ENCODE peak calls at places on chromosomes 6 and 20, in six cellular contexts. D, Z, Q, F, I and U are unnamed samples.

GRCh38 chr20:5842465-5842864 is 92.3 kb downstream of the SHLD1 start:
- DNase-seq in D (no peak), Z (no peak), Q (no peak), F (no peak), I (no peak), U (no peak)

GRCh38 chr6:151493495-151494234 is at the start of gene CCDC170:
- DNase-seq in D (no peak), Z (peak), Q (peak), F (no peak), I (no peak), U (no peak)

GRCh38 chr6:95133578-95133977 is 443.8 kb upstream of the MANEA start:
- DNase-seq in D (no peak), Z (peak), Q (no peak), F (no peak), I (no peak), U (no peak)

GRCh38 chr6:167767715-167768107 is 59.0 kb upstream of the AFDN start:
- DNase-seq in D (no peak), Z (no peak), Q (no peak), F (no peak), I (no peak), U (no peak)

GRCh38 chr6:394641-395289 is 3.2 kb downstream of the IRF4 start:
- DNase-seq in D (no peak), Z (no peak), Q (no peak), F (no peak), I (no peak), U (no peak)

GRCh38 chr6:87391334-87391733 is 16.4 kb upstream of the CFAP206 start:
- DNase-seq in D (no peak), Z (peak), Q (peak), F (peak), I (no peak), U (peak)

GRCh38 chr6:168778201-168778600 is 337.2 kb downstream of the SMOC2 start:
- DNase-seq in D (no peak), Z (no peak), Q (no peak), F (no peak), I (no peak), U (no peak)

GRCh38 chr20:37518606-37519507 is 2.2 kb upstream of the NNAT start:
- DNase-seq in D (no peak), Z (peak), Q (no peak), F (no peak), I (no peak), U (no peak)

GRCh38 chr6:170058878-170059485 is 231.9 kb downstream of the DLL1 start:
- DNase-seq in D (peak), Z (no peak), Q (no peak), F (no peak), I (no peak), U (no peak)

GRCh38 chr6:4899249-4899648 is 104.6 kb downstream of the RPP40 start:
- DNase-seq in D (no peak), Z (no peak), Q (no peak), F (no peak), I (no peak), U (no peak)

GRCh38 chr6:17865798-17866725 is 121.4 kb downstream of the KIF13A start:
- DNase-seq in D (peak), Z (no peak), Q (no peak), F (no peak), I (no peak), U (peak)

GRCh38 chr20:3190681-3191111 is 13.8 kb downstream of the DDRGK1 start:
- DNase-seq in D (no peak), Z (no peak), Q (no peak), F (no peak), I (no peak), U (no peak)

GRCh38 chr6:15475261-15475660 is 187.6 kb downstream of the DTNBP1 start:
- DNase-seq in D (no peak), Z (no peak), Q (no peak), F (no peak), I (no peak), U (no peak)

GRCh38 chr6:12440981-12441380 is 150.8 kb downstream of the EDN1 start:
- DNase-seq in D (no peak), Z (no peak), Q (no peak), F (no peak), I (no peak), U (no peak)

GRCh38 chr6:35650015-35650414 is 38.7 kb downstream of the FKBP5 start:
- DNase-seq in D (no peak), Z (no peak), Q (no peak), F (no peak), I (no peak), U (no peak)

GRCh38 chr6:41607736-41608135 is 30.5 kb upstream of the MDFI start:
- DNase-seq in D (no peak), Z (no peak), Q (no peak), F (no peak), I (no peak), U (no peak)

GRCh38 chr6:116883005-116883404 is 6.0 kb downstream of the RFX6 start:
- DNase-seq in D (no peak), Z (no peak), Q (no peak), F (no peak), I (no peak), U (no peak)

GRCh38 chr6:98836025-98836961 is 1.9 kb downstream of the POU3F2 start:
- DNase-seq in D (no peak), Z (no peak), Q (peak), F (peak), I (no peak), U (no peak)

GRCh38 chr6:135630789-135631376 is 133.3 kb upstream of the AHI1 start:
- DNase-seq in D (no peak), Z (peak), Q (no peak), F (no peak), I (no peak), U (no peak)

GRCh38 chr6:1400126-1400850 is 10.9 kb downstream of the FOXF2 start:
- DNase-seq in D (no peak), Z (no peak), Q (no peak), F (no peak), I (no peak), U (no peak)

GRCh38 chr6:156735751-156736150 is 41.4 kb upstream of the ARID1B start:
- DNase-seq in D (no peak), Z (no peak), Q (no peak), F (no peak), I (no peak), U (no peak)

GRCh38 chr6:123812621-123813020 is 9.0 kb downstream of the NKAIN2 start:
- DNase-seq in D (no peak), Z (no peak), Q (no peak), F (no peak), I (no peak), U (no peak)

DNA sequence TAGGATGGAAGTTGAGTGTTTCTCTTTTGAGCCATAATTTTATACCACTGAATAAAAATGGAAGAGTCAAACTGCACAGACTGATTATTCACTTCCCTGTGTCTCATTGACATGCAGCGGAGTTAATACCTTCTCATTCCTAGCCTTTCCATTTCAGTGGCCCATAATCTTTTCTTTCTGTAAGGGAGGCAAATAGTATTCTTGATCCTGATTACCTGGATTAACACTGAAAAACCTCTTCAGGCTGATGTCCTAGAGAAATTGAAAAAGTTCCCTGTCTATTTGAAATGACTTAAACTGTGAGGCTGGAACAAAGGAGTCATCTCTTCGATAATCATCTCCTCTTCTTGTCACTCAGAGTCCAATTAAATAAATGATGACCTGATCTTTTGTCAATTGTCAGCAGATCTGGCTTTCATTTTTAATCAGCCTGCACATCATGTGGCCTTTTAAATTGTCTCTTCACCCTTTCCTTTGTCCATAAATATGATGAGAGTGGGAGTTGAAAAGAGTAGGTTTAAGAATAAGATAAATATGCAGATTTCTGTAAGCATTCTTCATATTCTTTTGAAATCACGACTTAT is 713.0 kb downstream of the EPM2A start:
- DNase-seq in D (no peak), Z (no peak), Q (no peak), F (no peak), I (no peak), U (no peak)
- TF ChIP-seq CTCF in D (no peak), Z (no peak), Q (no peak), F (no peak), I (no peak), U (no peak)

DNA sequence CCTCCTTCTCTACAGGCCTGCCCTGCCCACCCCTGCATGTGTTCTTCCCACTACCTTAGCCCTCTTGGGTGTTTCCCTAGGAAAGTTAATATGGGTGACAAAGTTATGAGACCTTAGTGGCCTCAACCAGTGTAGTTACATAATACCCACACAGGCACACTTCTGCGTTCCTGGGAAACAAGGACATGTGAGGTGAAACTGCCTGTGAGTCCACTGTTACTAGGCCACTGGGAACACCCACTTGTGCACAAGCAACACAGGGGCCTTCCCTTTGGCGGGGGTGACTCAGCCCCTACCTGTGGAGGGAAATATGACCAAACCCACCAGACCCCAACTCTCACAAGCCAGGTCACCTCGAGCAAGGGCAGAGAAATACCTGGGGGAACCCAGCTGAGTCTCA is 12.8 kb downstream of the PI16 start:
- DNase-seq in D (no peak), Z (no peak), Q (no peak), F (no peak), I (no peak), U (no peak)
- TF ChIP-seq CTCF in D (no peak), Z (no peak), Q (no peak), F (no peak), I (no peak), U (no peak)

GRCh38 chr6:76701610-76702009 is 629.1 kb upstream of the IMPG1 start:
- DNase-seq in D (no peak), Z (no peak), Q (no peak), F (no peak), I (no peak), U (no peak)
- TF ChIP-seq CTCF in D (no peak), Z (no peak), Q (no peak), F (no peak), I (no peak), U (no peak)

GRCh38 chr6:44249082-44249748 is 2.3 kb downstream of the HSP90AB1 start:
- DNase-seq in D (no peak), Z (no peak), Q (no peak), F (no peak), I (no peak), U (no peak)

GRCh38 chr6:44248579-44248978 is 1.7 kb downstream of the HSP90AB1 start:
- DNase-seq in D (no peak), Z (no peak), Q (no peak), F (no peak), I (no peak), U (no peak)

GRCh38 chr6:44245912-44246662 is 814 bp upstream of the HSP90AB1 start:
- DNase-seq in D (peak), Z (peak), Q (peak), F (peak), I (peak), U (peak)

GRCh38 chr6:44246663-44247337 is at the start of gene HSP90AB1:
- DNase-seq in D (peak), Z (peak), Q (peak), F (peak), I (peak), U (peak)

DNA sequence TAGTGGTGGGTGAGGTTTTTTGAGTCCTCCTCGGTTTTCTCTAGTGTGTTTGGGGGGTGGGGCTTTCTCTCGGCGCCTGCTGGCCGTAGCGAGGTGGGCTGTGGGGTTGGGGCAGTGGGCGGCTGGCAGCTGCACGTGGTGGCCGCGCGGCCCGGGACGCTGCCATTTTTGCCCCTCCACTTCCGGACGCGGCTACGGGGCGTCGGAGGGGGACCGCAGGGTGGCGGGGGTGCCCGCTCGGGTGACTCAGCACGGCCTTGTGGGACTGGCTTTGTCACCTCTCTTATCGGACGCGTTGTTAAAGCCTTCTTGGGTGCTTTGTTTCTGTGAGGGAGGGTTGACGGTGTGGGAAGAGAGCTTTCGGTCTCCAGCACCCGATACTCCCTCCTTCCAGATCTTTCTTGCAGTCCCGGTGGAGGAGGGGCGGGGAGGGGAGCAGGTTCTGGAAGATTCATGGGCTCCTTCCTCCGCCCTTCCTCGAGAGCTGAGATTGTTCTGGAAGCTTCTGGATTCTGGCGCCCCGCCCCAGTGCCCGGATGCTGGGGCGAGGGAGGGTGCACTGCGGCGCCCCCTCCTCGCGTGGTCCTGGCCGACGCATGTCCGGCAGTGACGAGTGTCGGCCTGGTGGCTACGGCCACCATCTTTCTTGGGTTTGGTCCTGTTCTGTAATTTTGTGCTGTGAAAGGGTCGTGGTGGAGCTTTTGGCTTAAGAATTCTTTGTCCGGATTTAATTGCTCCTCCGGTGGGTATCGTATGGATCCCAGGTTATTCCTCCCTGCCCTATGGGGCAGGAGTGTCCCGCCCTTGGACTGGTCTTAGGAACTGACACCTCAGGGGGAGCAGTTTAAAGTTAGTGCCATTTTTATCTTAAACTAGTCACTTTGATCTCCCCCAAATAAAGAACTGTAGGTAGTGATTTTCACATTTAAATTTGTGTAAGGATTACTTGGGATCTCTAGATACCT is 719 bp downstream of the HSP90AB1 start:
- DNase-seq in D (no peak), Z (peak), Q (peak), F (no peak), I (peak), U (peak)
- TF ChIP-seq CTCF in D (no peak), Z (no peak), Q (no peak), F (no peak), I (no peak), U (no peak)

GRCh38 chr6:88665131-88665530 is 298.3 kb downstream of the RNGTT start:
- DNase-seq in D (no peak), Z (no peak), Q (no peak), F (no peak), I (no peak), U (no peak)

GRCh38 chr6:88662653-88663174 is 300.7 kb downstream of the RNGTT start:
- DNase-seq in D (no peak), Z (no peak), Q (no peak), F (peak), I (no peak), U (no peak)

GRCh38 chr6:88662163-88662580 is 301.2 kb downstream of the RNGTT start:
- DNase-seq in D (no peak), Z (no peak), Q (no peak), F (peak), I (no peak), U (no peak)

GRCh38 chr6:88661136-88661535 is 302.3 kb downstream of the RNGTT start:
- DNase-seq in D (no peak), Z (no peak), Q (no peak), F (no peak), I (no peak), U (no peak)

DNA sequence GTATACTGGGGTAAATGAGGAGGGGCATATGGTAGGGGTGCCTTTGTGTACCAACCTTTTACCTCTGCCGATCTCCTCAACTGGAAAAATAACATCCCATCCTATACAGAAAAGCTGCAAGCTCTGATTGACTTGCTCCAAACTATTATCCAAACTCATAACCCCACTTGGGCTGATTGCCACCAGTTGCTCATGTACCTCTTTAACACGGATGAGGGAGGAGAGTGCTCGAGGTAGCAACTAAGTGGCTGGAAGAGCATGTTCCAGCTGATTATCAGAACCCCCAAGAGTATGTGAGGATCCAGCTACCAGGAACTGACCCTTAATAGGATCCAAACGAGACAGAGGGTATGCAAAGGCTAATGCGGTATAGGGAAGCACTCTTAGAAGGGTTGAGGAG is 299.6 kb downstream of the RNGTT start:
- DNase-seq in D (no peak), Z (no peak), Q (no peak), F (no peak), I (no peak), U (no peak)
- TF ChIP-seq CTCF in D (no peak), Z (no peak), Q (no peak), F (no peak), I (no peak), U (no peak)

GRCh38 chr6:162448294-162448693 is 279.3 kb downstream of the PRKN start:
- DNase-seq in D (no peak), Z (no peak), Q (no peak), F (no peak), I (no peak), U (no peak)

GRCh38 chr6:162443101-162443500 is 284.5 kb downstream of the PRKN start:
- DNase-seq in D (no peak), Z (no peak), Q (no peak), F (no peak), I (no peak), U (no peak)

GRCh38 chr6:162442675-162443074 is 284.9 kb downstream of the PRKN start:
- DNase-seq in D (no peak), Z (peak), Q (peak), F (no peak), I (no peak), U (no peak)
- TF ChIP-seq CTCF in D (peak), Z (peak), Q (peak), F (no peak), I (no peak), U (no peak)